ENCODE peak calls at places on chromosomes 11 and 22, in nine cellular contexts. U is RWPE1; D is HCT116; Q is nucleus accumbens; L is T follicular helper cell; F is NCI-H345; E is lower lobe of right lung; Y is AG09309; I is stimulated activated CD8-positive, alpha-beta memory T cell treated with anti-CD3 and anti-CD28 coated beads, Interleukin-15, amount 100 ng/mL, for 1 hour. T is an unnamed sample.

GRCh38 chr11:2837096-2837601 is 48.4 kb downstream of the CDKN1C start:
- DNase-seq in D (peak; percentile 18), Y (no peak), I (no peak), U (peak; percentile 12), F (no peak), Q (no peak), E (peak; percentile 83), L (no peak), T (no peak)

GRCh38 chr22:37884420-37884819 is 21.7 kb upstream of the MICALL1 start:
- DNase-seq in U (no peak), Q (no peak), L (no peak), Y (no peak), F (no peak), E (no peak), D (no peak), I (no peak), T (no peak)

GRCh38 chr11:69171476-69171875 is 15.7 kb downstream of the SMIM38 start:
- DNase-seq in I (no peak), U (no peak), Q (no peak), D (no peak), L (no peak), Y (no peak), F (no peak), E (no peak), T (no peak)

GRCh38 chr22:24156146-24156914 is 25.0 kb upstream of the SUSD2 start:
- DNase-seq in Q (peak; percentile 38), I (peak; percentile 22), Y (no peak), F (no peak), L (peak; percentile 31), D (no peak), U (peak; percentile 34), E (peak; percentile 70), T (peak; percentile 54)

GRCh38 chr11:120385690-120386089 is 49.5 kb downstream of the ARHGEF12 start:
- DNase-seq in L (no peak), D (no peak), I (no peak), Y (no peak), Q (no peak), U (no peak), E (no peak), F (no peak), T (no peak)

GRCh38 chr11:68506908-68507307 is 46.4 kb downstream of the PPP6R3 start:
- DNase-seq in D (no peak), F (no peak), Q (no peak), E (no peak), Y (no peak), U (no peak), L (no peak), I (no peak), T (no peak)

GRCh38 chr11:12376259-12376971 is 956 bp upstream of the PARVA start:
- DNase-seq in D (no peak), L (no peak), U (no peak), E (no peak), I (no peak), Q (no peak), F (no peak), Y (peak; percentile 57), T (no peak)

GRCh38 chr11:114258696-114259095 is 37.5 kb upstream of the NNMT start:
- DNase-seq in I (no peak), U (no peak), Q (no peak), Y (no peak), F (no peak), D (no peak), E (peak; percentile 63), L (no peak), T (no peak)

GRCh38 chr11:44842219-44842618 is 108.5 kb downstream of the TP53I11 start:
- DNase-seq in Y (peak; percentile 78), Q (no peak), U (no peak), F (no peak), E (no peak), I (no peak), D (no peak), L (no peak), T (no peak)

GRCh38 chr11:34624069-34624468 is 3.2 kb downstream of the EHF start:
- DNase-seq in D (no peak), I (no peak), F (no peak), L (no peak), U (no peak), E (peak; percentile 71), Q (no peak), Y (no peak), T (no peak)

GRCh38 chr11:102186836-102187235 is 76.6 kb downstream of the YAP1 start:
- DNase-seq in Q (no peak), L (no peak), F (no peak), E (no peak), I (no peak), Y (no peak), D (no peak), U (no peak), T (no peak)

GRCh38 chr11:11043676-11044075 is 185.8 kb upstream of the ZBED5 start:
- DNase-seq in D (no peak), E (no peak), Y (no peak), I (no peak), U (no peak), F (no peak), L (no peak), Q (no peak), T (no peak)

GRCh38 chr22:24834845-24835570 is 29.0 kb downstream of the SGSM1 start:
- DNase-seq in Y (no peak), I (no peak), E (no peak), L (no peak), D (peak; percentile 37), Q (peak; percentile 32), F (peak; percentile 38), U (no peak), T (no peak)

GRCh38 chr22:24845036-24845918 is 39.3 kb downstream of the SGSM1 start:
- DNase-seq in D (no peak), L (no peak), E (no peak), I (no peak), U (peak; percentile 35), Q (no peak), Y (no peak), F (no peak), T (no peak)

GRCh38 chr11:68683086-68683951 is 1.0 kb upstream of the GAL start:
- DNase-seq in Q (no peak), Y (no peak), E (no peak), F (no peak), I (no peak), D (no peak), L (no peak), U (no peak), T (no peak)

GRCh38 chr11:114111369-114112042 is 52.0 kb downstream of the ZBTB16 start:
- DNase-seq in I (no peak), U (no peak), L (no peak), Q (no peak), E (no peak), Y (no peak), D (no peak), F (no peak), T (no peak)

GRCh38 chr11:74748211-74749126 is at the start of gene RNF169:
- DNase-seq in F (peak; percentile 97), E (peak; percentile 97), L (peak; percentile 83), Y (peak; percentile 83), D (peak; percentile 87), U (peak; percentile 98), I (peak; percentile 75), Q (peak; percentile 95), T (peak; percentile 72)

GRCh38 chr11:15735711-15736110 is 620.6 kb downstream of the SOX6 start:
- DNase-seq in D (no peak), I (no peak), Y (no peak), E (no peak), F (no peak), U (no peak), L (no peak), Q (no peak), T (no peak)

GRCh38 chr11:109085708-109086373 is 336.1 kb upstream of the C11orf87 start:
- DNase-seq in U (no peak), I (no peak), D (no peak), F (no peak), E (no peak), Y (peak; percentile 40), L (no peak), Q (no peak), T (no peak)

GRCh38 chr22:37560682-37561208 is 465 bp downstream of the CDC42EP1 start:
- DNase-seq in E (peak; percentile 73), Q (no peak), D (no peak), L (no peak), U (no peak), Y (no peak), I (no peak), F (no peak), T (no peak)

GRCh38 chr11:2554338-2555240 is 109.8 kb downstream of the KCNQ1 start:
- DNase-seq in L (no peak), D (no peak), I (no peak), Y (no peak), U (no peak), Q (no peak), F (no peak), E (peak; percentile 45), T (no peak)

GRCh38 chr22:32565002-32565339 is 90.4 kb downstream of the FBXO7 start:
- DNase-seq in F (no peak), L (no peak), I (no peak), Q (no peak), D (no peak), Y (no peak), E (no peak), U (no peak), T (no peak)

GRCh38 chr11:30489076-30489475 is 97.1 kb downstream of the MPPED2 start:
- DNase-seq in L (no peak), Y (no peak), U (no peak), I (no peak), Q (no peak), F (no peak), D (no peak), E (no peak), T (no peak)

GRCh38 chr11:65698205-65698604 is 13.8 kb upstream of the KAT5 start:
- DNase-seq in Y (no peak), L (no peak), Q (no peak), E (no peak), F (no peak), I (no peak), D (no peak), U (no peak), T (no peak)

GRCh38 chr11:43806976-43807375 is 73.7 kb upstream of the ALKBH3 start:
- DNase-seq in U (no peak), I (no peak), E (no peak), Y (no peak), F (no peak), L (no peak), Q (no peak), D (no peak), T (no peak)

GRCh38 chr22:38110863-38111852 is 674 bp upstream of the BAIAP2L2 start:
- DNase-seq in U (peak; percentile 14), I (no peak), F (no peak), Y (no peak), E (peak; percentile 48), D (no peak), L (no peak), Q (no peak), T (no peak)

GRCh38 chr11:116193321-116194114 is 579.3 kb downstream of the BUD13 start:
- DNase-seq in F (peak; percentile 38), Q (peak; percentile 30), D (no peak), E (peak; percentile 86), U (peak; percentile 28), L (no peak), I (no peak), Y (peak; percentile 7), T (no peak)

GRCh38 chr11:76798202-76798581 is 15.0 kb downstream of the TSKU start:
- DNase-seq in L (no peak), E (no peak), I (no peak), U (no peak), D (no peak), Y (no peak), Q (no peak), F (no peak), T (no peak)

GRCh38 chr11:128405693-128406364 is 181.5 kb downstream of the ETS1 start:
- DNase-seq in I (no peak), L (no peak), U (no peak), Y (no peak), Q (no peak), F (no peak), E (no peak), D (no peak), T (no peak)

GRCh38 chr11:62702241-62702640 is 5.0 kb downstream of the BSCL2 start:
- DNase-seq in Q (no peak), L (no peak), E (no peak), F (no peak), D (no peak), U (no peak), Y (no peak), I (no peak), T (no peak)

GRCh38 chr11:92048415-92048814 is 176.2 kb upstream of the FAT3 start:
- DNase-seq in Q (no peak), U (peak; percentile 31), L (no peak), D (no peak), F (peak; percentile 5), I (no peak), Y (no peak), E (no peak), T (no peak)